ENCODE peak calls at places on chromosome 15, in ten cellular contexts. Q, T, V, J, Y, P, K, U, F and X are unnamed samples.

GRCh38 chr15:57458255-57458850 is 82.0 kb downstream of the CGNL1 start:
- DNase-seq in P (no peak), Y (no peak), F (no peak), T (no peak), J (no peak), V (no peak), U (no peak), K (no peak), Q (no peak), X (no peak)

GRCh38 chr15:92377083-92377789 is 16.4 kb upstream of the ST8SIA2 start:
- DNase-seq in T (no peak), Y (no peak), V (no peak), P (no peak), J (no peak), F (no peak), Q (no peak), K (no peak), U (no peak), X (no peak)

GRCh38 chr15:60799885-60800728 is 321.2 kb upstream of the ICE2 start:
- DNase-seq in U (no peak), T (no peak), P (no peak), K (no peak), V (no peak), Y (no peak), J (no peak), Q (no peak), F (no peak), X (no peak)

GRCh38 chr15:67579164-67579563 is 36.7 kb downstream of the MAP2K5 start:
- DNase-seq in U (no peak), K (no peak), P (no peak), F (no peak), Y (no peak), V (no peak), T (no peak), Q (no peak), J (no peak), X (no peak)

GRCh38 chr15:57364282-57365007 is 11.9 kb upstream of the CGNL1 start:
- DNase-seq in K (no peak), V (no peak), J (no peak), P (no peak), Q (no peak), U (no peak), T (no peak), F (no peak), Y (no peak), X (no peak)

GRCh38 chr15:72118400-72118978 is at the start of gene SENP8:
- DNase-seq in Y (no peak), P (no peak), K (no peak), U (no peak), V (no peak), T (no peak), Q (peak), J (no peak), F (no peak), X (no peak)

GRCh38 chr15:82808634-82809041 is 790 bp upstream of the WHAMM start:
- DNase-seq in V (no peak), P (no peak), K (no peak), Q (no peak), U (no peak), T (no peak), Y (no peak), F (peak), J (peak), X (no peak)

GRCh38 chr15:58441376-58442070 is 9.7 kb downstream of the LIPC start:
- DNase-seq in P (no peak), K (peak), J (no peak), V (no peak), F (no peak), Y (no peak), Q (no peak), T (no peak), U (no peak), X (no peak)

GRCh38 chr15:34855893-34856292 is 60.5 kb upstream of the ACTC1 start:
- DNase-seq in Y (no peak), U (no peak), P (no peak), T (no peak), Q (peak), J (no peak), F (no peak), K (peak), V (no peak), X (no peak)

GRCh38 chr15:38714309-38715072 is 149.9 kb upstream of the RASGRP1 start:
- DNase-seq in J (no peak), F (no peak), Q (peak), T (peak), U (no peak), P (no peak), V (peak), K (peak), Y (no peak), X (no peak)

GRCh38 chr15:55247276-55247675 is 42.3 kb downstream of the RAB27A start:
- DNase-seq in P (no peak), V (no peak), F (no peak), Q (no peak), U (no peak), Y (no peak), K (no peak), J (no peak), T (no peak), X (no peak)